ENCODE peak calls at places on chromosomes 12 and 14, in four cellular contexts. X is HepG2, G is GM12878, F is K562. N is an unnamed sample.

GRCh38 chr14:100149789-100150611 is 9.4 kb downstream of the DEGS2 start:
- DNase-seq in X (no peak), G (no peak), F (no peak), N (no peak)

GRCh38 chr12:2110127-2110526 is 57.3 kb downstream of the CACNA1C start:
- DNase-seq in X (no peak), G (no peak), F (no peak), N (no peak)

GRCh38 chr14:77746064-77746463 is 14.9 kb downstream of the SNW1 start:
- DNase-seq in X (no peak), G (no peak), F (no peak), N (no peak)

GRCh38 chr14:82438416-82438815 is 904.8 kb upstream of the SEL1L start:
- DNase-seq in X (no peak), G (no peak), F (no peak), N (no peak)

GRCh38 chr14:20356422-20356821 is 13.0 kb downstream of the PARP2 start:
- DNase-seq in X (no peak), G (no peak), F (no peak), N (no peak)

GRCh38 chr14:45715946-45716345 is 462.9 kb upstream of the MIS18BP1 start:
- DNase-seq in X (no peak), G (no peak), F (no peak), N (no peak)

GRCh38 chr12:94172973-94173372 is 24.6 kb downstream of the PLXNC1 start:
- DNase-seq in X (peak), G (no peak), F (no peak), N (no peak)

GRCh38 chr12:53181935-53182334 is 1.2 kb upstream of the CSAD start:
- DNase-seq in X (no peak), G (no peak), F (no peak), N (no peak)

GRCh38 chr14:23154876-23155587 is 28.4 kb downstream of the SLC7A8 start:
- DNase-seq in X (no peak), G (no peak), F (peak), N (no peak)

GRCh38 chr12:65602191-65602578 is 222.1 kb upstream of the HMGA2 start:
- DNase-seq in X (no peak), G (no peak), F (no peak), N (no peak)

GRCh38 chr14:22552001-22552826 is 36.8 kb downstream of the DAD1 start:
- DNase-seq in X (no peak), G (no peak), F (no peak), N (no peak)

GRCh38 chr14:21382095-21382494 is 1.7 kb downstream of the SUPT16H start:
- DNase-seq in X (no peak), G (no peak), F (no peak), N (no peak)

GRCh38 chr12:69688496-69689427 is 10.3 kb downstream of the BEST3 start:
- DNase-seq in X (peak), G (no peak), F (peak), N (peak)

GRCh38 chr12:19801941-19802340 is 362.6 kb downstream of the AEBP2 start:
- DNase-seq in X (no peak), G (no peak), F (no peak), N (no peak)

GRCh38 chr14:87149583-87150354 is 843.2 kb downstream of the GALC start:
- DNase-seq in X (no peak), G (no peak), F (no peak), N (no peak)

GRCh38 chr14:87153391-87153790 is 839.6 kb downstream of the GALC start:
- DNase-seq in X (no peak), G (no peak), F (no peak), N (no peak)

GRCh38 chr14:87153901-87154300 is 839.1 kb downstream of the GALC start:
- DNase-seq in X (no peak), G (no peak), F (no peak), N (no peak)

GRCh38 chr14:87155850-87156491 is 837.0 kb downstream of the GALC start:
- DNase-seq in X (no peak), G (no peak), F (no peak), N (no peak)

GRCh38 chr14:87152701-87153100 is 840.3 kb downstream of the GALC start:
- DNase-seq in X (no peak), G (no peak), F (no peak), N (no peak)
- TF ChIP-seq EP300 in X (no peak), G (no peak), F (no peak), N (no peak)

GRCh38 chr12:6751767-6752166 is 1.2 kb downstream of the MLF2 start:
- DNase-seq in X (no peak), G (no peak), F (no peak), N (no peak)
- TF ChIP-seq POLR2A in X (no peak), G (no peak), F (no peak), N (no peak)

GRCh38 chr12:5428332-5429221 is 3.3 kb upstream of the NTF3 start:
- DNase-seq in X (no peak), G (no peak), F (peak), N (peak)
- TF ChIP-seq SIN3A in X (no peak), G (no peak), F (no peak), N (no peak)

GRCh38 chr12:77795699-77796098 is 35.0 kb upstream of the NAV3 start:
- DNase-seq in X (no peak), G (no peak), F (no peak), N (no peak)
- TF ChIP-seq EP300 in X (no peak), G (no peak), F (no peak), N (no peak)

GRCh38 chr12:72214163-72214562 is 58.0 kb upstream of the TRHDE start:
- DNase-seq in X (no peak), G (no peak), F (no peak), N (no peak)
- TF ChIP-seq POLR2A in X (no peak), G (no peak), F (no peak), N (no peak)